ENCODE peak calls at places on chromosome 2, in four cellular contexts. One of them, this sample, is unnamed.

GRCh38 chr2:239165206-239165831 is 235.5 kb downstream of the HDAC4 start:
- DNase-seq in colonic mucosa: no peak
- DNase-seq in dorsolateral prefrontal cortex: peak
- DNase-seq in CD8-positive, alpha-beta T cell: no peak
- DNase-seq in this sample: peak

GRCh38 chr2:192700934-192701333 is 506.2 kb upstream of the TMEFF2 start:
- DNase-seq in CD8-positive, alpha-beta T cell: no peak
- DNase-seq in dorsolateral prefrontal cortex: no peak
- DNase-seq in colonic mucosa: no peak
- DNase-seq in this sample: no peak

GRCh38 chr2:27689424-27689823 is 25.7 kb downstream of the SLC4A1AP start:
- DNase-seq in dorsolateral prefrontal cortex: no peak
- DNase-seq in CD8-positive, alpha-beta T cell: no peak
- DNase-seq in colonic mucosa: no peak
- DNase-seq in this sample: no peak

GRCh38 chr2:15750822-15751221 is 159.2 kb downstream of the DDX1 start:
- DNase-seq in colonic mucosa: no peak
- DNase-seq in CD8-positive, alpha-beta T cell: no peak
- DNase-seq in dorsolateral prefrontal cortex: no peak
- DNase-seq in this sample: no peak

GRCh38 chr2:11212645-11213044 is 57.4 kb downstream of the SLC66A3 start:
- DNase-seq in dorsolateral prefrontal cortex: no peak
- DNase-seq in colonic mucosa: no peak
- DNase-seq in CD8-positive, alpha-beta T cell: no peak
- DNase-seq in this sample: no peak

GRCh38 chr2:133734699-133735098 is 166.4 kb upstream of the NCKAP5 start:
- DNase-seq in dorsolateral prefrontal cortex: no peak
- DNase-seq in colonic mucosa: no peak
- DNase-seq in CD8-positive, alpha-beta T cell: no peak
- DNase-seq in this sample: no peak

GRCh38 chr2:129861666-129862288 is 117.7 kb upstream of the RAB6C start:
- DNase-seq in colonic mucosa: no peak
- DNase-seq in CD8-positive, alpha-beta T cell: no peak
- DNase-seq in dorsolateral prefrontal cortex: no peak
- DNase-seq in this sample: no peak

GRCh38 chr2:98477506-98477905 is 32.8 kb downstream of the INPP4A start:
- DNase-seq in dorsolateral prefrontal cortex: no peak
- DNase-seq in CD8-positive, alpha-beta T cell: no peak
- DNase-seq in colonic mucosa: no peak
- DNase-seq in this sample: no peak

GRCh38 chr2:209314641-209315040 is 109.2 kb upstream of the MAP2 start:
- DNase-seq in colonic mucosa: no peak
- DNase-seq in dorsolateral prefrontal cortex: no peak
- DNase-seq in CD8-positive, alpha-beta T cell: no peak
- DNase-seq in this sample: no peak

GRCh38 chr2:120844098-120844738 is 108.5 kb downstream of the GLI2 start:
- DNase-seq in CD8-positive, alpha-beta T cell: no peak
- DNase-seq in colonic mucosa: no peak
- DNase-seq in dorsolateral prefrontal cortex: no peak
- DNase-seq in this sample: no peak

GRCh38 chr2:161241894-161242293 is 66.3 kb upstream of the PSMD14 start:
- DNase-seq in colonic mucosa: no peak
- DNase-seq in CD8-positive, alpha-beta T cell: no peak
- DNase-seq in dorsolateral prefrontal cortex: no peak
- DNase-seq in this sample: no peak

GRCh38 chr2:162244559-162245031 is 1.4 kb upstream of the FAP start:
- DNase-seq in dorsolateral prefrontal cortex: no peak
- DNase-seq in colonic mucosa: no peak
- DNase-seq in CD8-positive, alpha-beta T cell: no peak
- DNase-seq in this sample: no peak

GRCh38 chr2:105889046-105889445 is 144.3 kb downstream of the NCK2 start:
- DNase-seq in colonic mucosa: no peak
- DNase-seq in CD8-positive, alpha-beta T cell: no peak
- DNase-seq in dorsolateral prefrontal cortex: no peak
- DNase-seq in this sample: no peak

GRCh38 chr2:212099658-212100057 is 438.9 kb downstream of the ERBB4 start:
- DNase-seq in colonic mucosa: no peak
- DNase-seq in dorsolateral prefrontal cortex: no peak
- DNase-seq in CD8-positive, alpha-beta T cell: no peak
- DNase-seq in this sample: no peak

GRCh38 chr2:236173734-236174607 is 5.8 kb upstream of the GBX2 start:
- DNase-seq in dorsolateral prefrontal cortex: no peak
- DNase-seq in colonic mucosa: no peak
- DNase-seq in CD8-positive, alpha-beta T cell: no peak
- DNase-seq in this sample: no peak

GRCh38 chr2:157328133-157328532 is 2.5 kb upstream of the ERMN start:
- DNase-seq in dorsolateral prefrontal cortex: no peak
- DNase-seq in colonic mucosa: no peak
- DNase-seq in CD8-positive, alpha-beta T cell: no peak
- DNase-seq in this sample: no peak

GRCh38 chr2:200993097-200993496 is 29.6 kb upstream of the ORC2 start:
- DNase-seq in colonic mucosa: no peak
- DNase-seq in dorsolateral prefrontal cortex: no peak
- DNase-seq in CD8-positive, alpha-beta T cell: no peak
- DNase-seq in this sample: no peak

GRCh38 chr2:24839729-24840128 is 46.5 kb downstream of the CENPO start:
- DNase-seq in colonic mucosa: no peak
- DNase-seq in dorsolateral prefrontal cortex: no peak
- DNase-seq in CD8-positive, alpha-beta T cell: no peak
- DNase-seq in this sample: no peak

GRCh38 chr2:171086352-171087290 is 74.1 kb downstream of the TLK1 start:
- DNase-seq in dorsolateral prefrontal cortex: no peak
- DNase-seq in colonic mucosa: peak
- DNase-seq in CD8-positive, alpha-beta T cell: peak
- DNase-seq in this sample: no peak

GRCh38 chr2:239804161-239805042 is 220.7 kb downstream of the NDUFA10 start:
- DNase-seq in dorsolateral prefrontal cortex: no peak
- DNase-seq in colonic mucosa: no peak
- DNase-seq in CD8-positive, alpha-beta T cell: no peak
- DNase-seq in this sample: peak

GRCh38 chr2:215680605-215681598 is 245.0 kb upstream of the FN1 start:
- DNase-seq in CD8-positive, alpha-beta T cell: no peak
- DNase-seq in colonic mucosa: no peak
- DNase-seq in dorsolateral prefrontal cortex: no peak
- DNase-seq in this sample: no peak

GRCh38 chr2:160934263-160934662 is 226.0 kb upstream of the TANK start:
- DNase-seq in dorsolateral prefrontal cortex: no peak
- DNase-seq in colonic mucosa: no peak
- DNase-seq in CD8-positive, alpha-beta T cell: no peak
- DNase-seq in this sample: no peak

GRCh38 chr2:61180686-61181085 is 18.7 kb downstream of the C2orf74 start:
- DNase-seq in CD8-positive, alpha-beta T cell: no peak
- DNase-seq in dorsolateral prefrontal cortex: no peak
- DNase-seq in colonic mucosa: no peak
- DNase-seq in this sample: no peak

GRCh38 chr2:37454851-37455762 is 110.7 kb downstream of the QPCT start:
- DNase-seq in dorsolateral prefrontal cortex: no peak
- DNase-seq in CD8-positive, alpha-beta T cell: no peak
- DNase-seq in colonic mucosa: no peak
- DNase-seq in this sample: no peak

GRCh38 chr2:150944315-150944714 is 317.3 kb downstream of the RBM43 start:
- DNase-seq in colonic mucosa: no peak
- DNase-seq in dorsolateral prefrontal cortex: no peak
- DNase-seq in CD8-positive, alpha-beta T cell: no peak
- DNase-seq in this sample: no peak

GRCh38 chr2:128416781-128417180 is 98.1 kb upstream of the HS6ST1 start:
- DNase-seq in CD8-positive, alpha-beta T cell: no peak
- DNase-seq in colonic mucosa: peak
- DNase-seq in dorsolateral prefrontal cortex: no peak
- DNase-seq in this sample: peak

GRCh38 chr2:8754056-8754790 is 72.4 kb downstream of the ID2 start:
- DNase-seq in CD8-positive, alpha-beta T cell: no peak
- DNase-seq in colonic mucosa: no peak
- DNase-seq in dorsolateral prefrontal cortex: no peak
- DNase-seq in this sample: no peak

GRCh38 chr2:160510617-160511016 is 17.0 kb upstream of the RBMS1 start:
- DNase-seq in dorsolateral prefrontal cortex: no peak
- DNase-seq in CD8-positive, alpha-beta T cell: no peak
- DNase-seq in colonic mucosa: no peak
- DNase-seq in this sample: no peak

GRCh38 chr2:181678033-181678586 is 2.2 kb downstream of the NEUROD1 start:
- DNase-seq in CD8-positive, alpha-beta T cell: peak
- DNase-seq in dorsolateral prefrontal cortex: no peak
- DNase-seq in colonic mucosa: peak
- DNase-seq in this sample: peak

GRCh38 chr2:12076810-12077209 is 330.4 kb downstream of the LPIN1 start:
- DNase-seq in dorsolateral prefrontal cortex: no peak
- DNase-seq in colonic mucosa: no peak
- DNase-seq in CD8-positive, alpha-beta T cell: no peak
- DNase-seq in this sample: no peak

GRCh38 chr2:45261746-45262145 is 252.5 kb upstream of the SIX2 start:
- DNase-seq in colonic mucosa: no peak
- DNase-seq in CD8-positive, alpha-beta T cell: no peak
- DNase-seq in dorsolateral prefrontal cortex: no peak
- DNase-seq in this sample: no peak

GRCh38 chr2:238352361-238352760 is 32.0 kb downstream of the TRAF3IP1 start:
- DNase-seq in dorsolateral prefrontal cortex: no peak
- DNase-seq in colonic mucosa: no peak
- DNase-seq in CD8-positive, alpha-beta T cell: no peak
- DNase-seq in this sample: no peak

GRCh38 chr2:183179156-183179555 is 54.9 kb downstream of the NUP35 start:
- DNase-seq in dorsolateral prefrontal cortex: no peak
- DNase-seq in CD8-positive, alpha-beta T cell: no peak
- DNase-seq in colonic mucosa: no peak
- DNase-seq in this sample: no peak

GRCh38 chr2:25309402-25309801 is 32.3 kb downstream of the DNMT3A start:
- DNase-seq in dorsolateral prefrontal cortex: peak
- DNase-seq in colonic mucosa: peak
- DNase-seq in CD8-positive, alpha-beta T cell: peak
- DNase-seq in this sample: no peak

DNA sequence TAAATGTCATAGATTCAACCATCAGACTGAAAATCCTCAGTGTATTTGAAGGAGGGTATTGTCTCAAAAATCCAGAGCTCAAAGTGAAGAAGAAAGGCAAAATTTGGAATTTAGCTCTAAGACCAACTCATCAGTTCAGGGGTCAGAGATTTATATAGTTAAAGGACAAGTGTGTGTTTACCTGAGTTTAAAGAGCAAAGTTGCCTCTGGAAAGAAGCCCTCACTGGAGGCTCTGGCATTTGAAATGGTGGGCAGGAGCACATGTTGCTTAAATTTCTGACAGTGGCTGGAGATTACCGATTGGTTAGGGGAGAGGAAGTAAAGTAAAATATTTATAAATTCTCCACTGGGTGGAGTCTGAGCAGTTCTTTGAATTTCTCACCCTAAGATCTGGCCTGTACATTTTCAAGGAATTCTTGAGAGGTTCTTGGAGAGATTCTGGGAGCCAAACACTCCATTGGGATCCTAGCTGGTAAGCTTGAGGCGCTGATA is at the start of gene KYNU:
- DNase-seq in dorsolateral prefrontal cortex: no peak
- DNase-seq in CD8-positive, alpha-beta T cell: no peak
- DNase-seq in colonic mucosa: no peak
- DNase-seq in this sample: no peak
- TF ChIP-seq CTCF in dorsolateral prefrontal cortex: no peak
- TF ChIP-seq CTCF in CD8-positive, alpha-beta T cell: no peak
- TF ChIP-seq CTCF in colonic mucosa: no peak
- TF ChIP-seq CTCF in this sample: peak

GRCh38 chr2:164697688-164698290 is 76.5 kb upstream of the GRB14 start:
- DNase-seq in dorsolateral prefrontal cortex: no peak
- DNase-seq in CD8-positive, alpha-beta T cell: no peak
- DNase-seq in colonic mucosa: no peak
- DNase-seq in this sample: no peak

GRCh38 chr2:164700390-164700789 is 79.1 kb upstream of the GRB14 start:
- DNase-seq in colonic mucosa: no peak
- DNase-seq in dorsolateral prefrontal cortex: no peak
- DNase-seq in CD8-positive, alpha-beta T cell: no peak
- DNase-seq in this sample: no peak

GRCh38 chr2:164703915-164704706 is 82.8 kb upstream of the GRB14 start:
- DNase-seq in CD8-positive, alpha-beta T cell: no peak
- DNase-seq in colonic mucosa: no peak
- DNase-seq in dorsolateral prefrontal cortex: no peak
- DNase-seq in this sample: no peak

GRCh38 chr2:164705412-164706167 is 84.3 kb upstream of the GRB14 start:
- DNase-seq in colonic mucosa: no peak
- DNase-seq in dorsolateral prefrontal cortex: no peak
- DNase-seq in CD8-positive, alpha-beta T cell: no peak
- DNase-seq in this sample: no peak

DNA sequence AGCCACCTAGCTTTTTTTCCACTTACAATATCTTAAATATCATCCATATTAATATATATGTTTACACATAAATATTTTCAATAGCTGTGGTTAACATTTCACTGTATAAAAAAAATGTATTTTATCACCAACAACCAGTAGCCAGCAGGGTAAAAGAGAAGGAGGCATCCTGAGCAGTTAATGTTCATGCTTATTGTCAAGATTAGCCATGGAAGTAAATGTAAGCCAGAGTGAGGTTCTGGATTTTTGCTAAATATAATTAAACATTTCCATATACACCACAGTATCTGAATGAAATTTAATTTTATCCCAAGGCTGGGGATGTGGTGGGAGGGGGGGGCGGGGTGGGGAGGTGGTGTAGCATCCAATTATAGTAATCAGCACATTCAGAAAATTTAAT is 80.3 kb upstream of the GRB14 start:
- DNase-seq in CD8-positive, alpha-beta T cell: no peak
- DNase-seq in colonic mucosa: no peak
- DNase-seq in dorsolateral prefrontal cortex: no peak
- DNase-seq in this sample: no peak
- TF ChIP-seq CTCF in CD8-positive, alpha-beta T cell: no peak
- TF ChIP-seq CTCF in colonic mucosa: no peak
- TF ChIP-seq CTCF in dorsolateral prefrontal cortex: no peak
- TF ChIP-seq CTCF in this sample: no peak

DNA sequence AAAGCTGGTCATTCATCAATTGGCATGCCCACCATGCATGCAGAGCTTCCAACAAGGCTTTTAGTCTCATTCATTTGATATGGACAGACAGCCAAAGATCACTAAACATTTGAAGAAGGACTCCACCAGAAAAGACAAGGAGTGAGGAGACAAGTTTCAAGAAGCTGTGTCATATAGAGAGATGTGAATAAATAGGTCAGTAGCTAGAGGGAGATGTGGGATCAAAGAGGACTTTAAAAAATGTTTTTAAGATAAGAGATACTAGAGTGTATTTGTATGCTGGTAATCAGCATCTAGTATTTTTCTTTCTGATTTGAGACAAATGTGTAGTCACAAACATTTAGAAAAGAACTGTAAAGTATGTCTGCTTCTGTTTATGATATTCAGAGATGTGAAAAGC is 48.5 kb downstream of the ANTXR1 start:
- DNase-seq in dorsolateral prefrontal cortex: no peak
- DNase-seq in CD8-positive, alpha-beta T cell: no peak
- DNase-seq in colonic mucosa: no peak
- DNase-seq in this sample: no peak
- TF ChIP-seq CTCF in dorsolateral prefrontal cortex: no peak
- TF ChIP-seq CTCF in CD8-positive, alpha-beta T cell: no peak
- TF ChIP-seq CTCF in colonic mucosa: no peak
- TF ChIP-seq CTCF in this sample: no peak

DNA sequence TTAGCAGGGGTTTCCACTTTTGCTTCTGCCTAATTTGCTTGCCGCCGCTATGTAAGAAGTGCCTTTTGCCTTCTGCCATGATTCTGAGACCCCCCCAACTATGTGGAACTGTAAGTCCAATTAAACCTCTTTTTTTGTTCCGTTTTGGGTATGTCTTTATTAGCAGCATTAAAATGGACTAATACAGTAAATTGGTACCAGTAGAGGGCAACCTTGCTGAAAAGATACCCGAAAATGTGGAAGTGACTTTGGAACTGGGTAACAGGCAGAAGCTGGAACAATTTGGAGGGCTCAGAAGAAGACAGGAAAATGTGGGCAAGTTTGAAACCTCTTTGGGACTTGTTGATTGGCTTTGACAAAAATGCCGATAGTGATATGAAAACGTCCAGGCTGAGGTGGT is 216.1 kb upstream of the FSIP2 start:
- DNase-seq in colonic mucosa: no peak
- DNase-seq in CD8-positive, alpha-beta T cell: no peak
- DNase-seq in dorsolateral prefrontal cortex: no peak
- DNase-seq in this sample: no peak
- TF ChIP-seq CTCF in colonic mucosa: no peak
- TF ChIP-seq CTCF in CD8-positive, alpha-beta T cell: no peak
- TF ChIP-seq CTCF in dorsolateral prefrontal cortex: no peak
- TF ChIP-seq CTCF in this sample: no peak

This sample was measured in osteocyte.